ENCODE peak calls at places on chromosomes 2 and 18, in five cellular contexts. K is gastrocnemius medialis, V is spleen, Y is IMR-90, W is body of pancreas. X is an unnamed sample.

GRCh38 chr18:64436111-64436510 is 287.2 kb upstream of the LINC00305 start:
- DNase-seq in V (no peak), W (no peak), K (no peak), Y (no peak), X (no peak)

GRCh38 chr18:58787750-58788149 is 76.9 kb upstream of the ZNF532 start:
- DNase-seq in Y (no peak), W (no peak), K (no peak), V (no peak), X (no peak)

GRCh38 chr2:70959851-70960832 is 18.3 kb upstream of the ANKRD53 start:
- DNase-seq in V (peak; percentile 58), Y (no peak), K (no peak), W (peak; percentile 0), X (peak; percentile 20)

GRCh38 chr2:28488858-28489575 is 6.8 kb upstream of the PLB1 start:
- DNase-seq in K (no peak), W (no peak), V (no peak), Y (no peak), X (no peak)

GRCh38 chr18:13568443-13569392 is 157.6 kb downstream of the FAM210A start:
- DNase-seq in V (no peak), K (no peak), Y (no peak), W (no peak), X (no peak)

GRCh38 chr2:151343073-151343472 is 14.3 kb upstream of the TNFAIP6 start:
- DNase-seq in W (no peak), Y (no peak), V (no peak), K (no peak), X (no peak)

GRCh38 chr2:120914839-120915521 is 179.3 kb downstream of the GLI2 start:
- DNase-seq in W (peak; percentile 72), K (peak; percentile 88), V (no peak), Y (peak; percentile 94), X (peak; percentile 48)

GRCh38 chr18:24786027-24786426 is 325.6 kb downstream of the HRH4 start:
- DNase-seq in K (no peak), W (no peak), V (no peak), Y (no peak), X (no peak)

GRCh38 chr2:12982149-12982584 is 265.4 kb downstream of the TRIB2 start:
- DNase-seq in V (no peak), W (no peak), K (no peak), Y (peak; percentile 61), X (no peak)

GRCh38 chr2:56333812-56334485 is 150.2 kb downstream of the CCDC85A start:
- DNase-seq in K (no peak), W (no peak), V (no peak), Y (no peak), X (no peak)

GRCh38 chr2:236129935-236130334 is 38.3 kb downstream of the GBX2 start:
- DNase-seq in Y (no peak), K (no peak), W (no peak), V (no peak), X (no peak)

GRCh38 chr2:207813221-207813916 is 43.7 kb upstream of the FZD5 start:
- DNase-seq in K (no peak), V (no peak), Y (no peak), W (no peak), X (no peak)

GRCh38 chr18:46332286-46332801 is 228.2 kb downstream of the HAUS1 start:
- DNase-seq in K (no peak), Y (no peak), V (peak; percentile 52), W (no peak), X (no peak)

GRCh38 chr2:20618468-20618885 is 32.4 kb downstream of the HS1BP3 start:
- DNase-seq in V (no peak), K (peak; percentile 66), Y (no peak), W (no peak), X (peak; percentile 25)

GRCh38 chr2:20617081-20617575 is 33.8 kb downstream of the HS1BP3 start:
- DNase-seq in K (peak; percentile 72), Y (no peak), W (peak; percentile 47), V (peak; percentile 79), X (peak; percentile 67)

GRCh38 chr2:20618886-20619521 is 31.9 kb downstream of the HS1BP3 start:
- DNase-seq in W (no peak), K (no peak), V (peak; percentile 73), Y (no peak), X (peak; percentile 24)

GRCh38 chr2:20616341-20616871 is 34.5 kb downstream of the HS1BP3 start:
- DNase-seq in V (peak; percentile 53), W (no peak), K (no peak), Y (no peak), X (peak; percentile 18)

GRCh38 chr2:20617892-20618467 is 32.9 kb downstream of the HS1BP3 start:
- DNase-seq in K (peak; percentile 98), V (peak; percentile 90), Y (peak; percentile 100), W (peak; percentile 97), X (peak; percentile 98)
- TF ChIP-seq POLR2A in K (peak; percentile 50), V (no peak), Y (peak; percentile 74), W (peak; percentile 51), X (no peak)

DNA sequence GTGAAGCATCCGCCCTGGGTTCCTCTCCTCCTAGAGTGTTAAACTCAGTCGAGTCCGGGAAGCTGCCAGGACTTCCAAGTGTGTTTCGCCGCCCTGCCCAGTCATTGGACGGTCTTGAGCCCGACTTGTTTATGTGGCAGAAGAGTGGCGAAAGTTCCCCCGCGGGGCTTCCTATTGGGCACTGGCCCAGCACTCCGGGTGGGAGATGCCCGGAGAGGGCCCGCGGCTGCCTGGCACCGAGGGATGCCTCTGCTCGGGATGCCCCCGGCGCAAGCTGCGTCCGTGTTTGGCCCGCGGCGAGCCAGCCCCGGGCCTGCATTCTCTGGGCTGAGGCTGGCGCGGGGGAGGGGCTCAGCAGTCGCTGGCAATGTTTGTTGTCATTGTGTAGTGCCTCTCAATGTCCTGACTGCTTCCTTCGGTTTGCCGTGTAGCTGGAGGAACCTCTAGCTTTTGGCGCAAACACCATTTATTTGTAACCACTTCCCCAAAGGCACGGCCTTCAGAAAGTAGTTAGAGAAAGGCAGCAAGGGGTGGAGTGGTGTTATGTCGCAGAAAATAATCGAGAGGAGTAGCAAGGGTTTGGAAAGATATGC is 1.2 kb downstream of the CYBRD1 start:
- DNase-seq in W (peak; percentile 61), K (peak; percentile 56), Y (peak; percentile 76), V (peak; percentile 87), X (peak; percentile 63)
- TF ChIP-seq POLR2A in W (no peak), K (no peak), Y (no peak), V (no peak), X (no peak)

GRCh38 chr2:10785260-10785659 is 27.3 kb downstream of the PDIA6 start:
- DNase-seq in K (no peak), Y (no peak), W (no peak), V (no peak), X (no peak)

GRCh38 chr2:10783421-10783820 is 29.2 kb downstream of the PDIA6 start:
- DNase-seq in Y (no peak), K (no peak), W (no peak), V (no peak), X (no peak)

GRCh38 chr2:10787176-10787968 is 25.2 kb downstream of the PDIA6 start:
- DNase-seq in V (peak; percentile 70), W (no peak), Y (no peak), K (no peak), X (no peak)

GRCh38 chr2:10786240-10786982 is 26.2 kb downstream of the PDIA6 start:
- DNase-seq in W (no peak), K (no peak), Y (no peak), V (no peak), X (no peak)

DNA sequence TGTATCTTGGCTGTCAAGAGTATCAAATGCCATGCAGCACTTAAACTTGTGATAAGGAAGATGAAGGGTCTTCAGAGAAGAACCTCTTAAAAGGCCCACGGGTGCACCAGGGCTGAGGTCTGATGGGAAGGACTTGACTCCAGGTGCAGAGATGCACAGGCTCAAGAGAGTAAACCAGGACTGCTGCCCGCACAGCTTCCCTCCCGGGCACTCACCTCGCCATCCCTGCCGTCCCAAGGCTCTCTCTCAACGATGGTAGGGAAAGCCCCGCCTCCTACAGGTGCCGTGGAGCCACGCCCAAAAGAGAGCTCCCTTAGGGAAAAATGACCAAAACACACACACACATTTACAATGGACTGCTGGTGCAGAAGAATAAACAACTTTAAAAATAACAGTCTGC is 27.9 kb downstream of the PDIA6 start:
- DNase-seq in W (no peak), K (no peak), V (no peak), Y (no peak), X (no peak)
- TF ChIP-seq POLR2A in W (no peak), K (no peak), V (no peak), Y (no peak), X (no peak)

GRCh38 chr2:206086683-206087350 is 843 bp upstream of the INO80D start:
- DNase-seq in V (no peak), W (no peak), K (no peak), Y (no peak), X (no peak)

GRCh38 chr2:206085742-206086445 is at the start of gene INO80D:
- DNase-seq in K (peak; percentile 59), Y (peak; percentile 86), W (peak; percentile 87), V (peak; percentile 93), X (peak; percentile 80)

GRCh38 chr2:206084468-206084869 is 1.5 kb downstream of the INO80D start:
- DNase-seq in V (peak; percentile 78), K (peak; percentile 69), Y (peak; percentile 82), W (peak; percentile 55), X (peak; percentile 36)

GRCh38 chr2:206083602-206084467 is 2.1 kb downstream of the INO80D start:
- DNase-seq in K (no peak), W (peak; percentile 16), V (no peak), Y (no peak), X (peak; percentile 34)

DNA sequence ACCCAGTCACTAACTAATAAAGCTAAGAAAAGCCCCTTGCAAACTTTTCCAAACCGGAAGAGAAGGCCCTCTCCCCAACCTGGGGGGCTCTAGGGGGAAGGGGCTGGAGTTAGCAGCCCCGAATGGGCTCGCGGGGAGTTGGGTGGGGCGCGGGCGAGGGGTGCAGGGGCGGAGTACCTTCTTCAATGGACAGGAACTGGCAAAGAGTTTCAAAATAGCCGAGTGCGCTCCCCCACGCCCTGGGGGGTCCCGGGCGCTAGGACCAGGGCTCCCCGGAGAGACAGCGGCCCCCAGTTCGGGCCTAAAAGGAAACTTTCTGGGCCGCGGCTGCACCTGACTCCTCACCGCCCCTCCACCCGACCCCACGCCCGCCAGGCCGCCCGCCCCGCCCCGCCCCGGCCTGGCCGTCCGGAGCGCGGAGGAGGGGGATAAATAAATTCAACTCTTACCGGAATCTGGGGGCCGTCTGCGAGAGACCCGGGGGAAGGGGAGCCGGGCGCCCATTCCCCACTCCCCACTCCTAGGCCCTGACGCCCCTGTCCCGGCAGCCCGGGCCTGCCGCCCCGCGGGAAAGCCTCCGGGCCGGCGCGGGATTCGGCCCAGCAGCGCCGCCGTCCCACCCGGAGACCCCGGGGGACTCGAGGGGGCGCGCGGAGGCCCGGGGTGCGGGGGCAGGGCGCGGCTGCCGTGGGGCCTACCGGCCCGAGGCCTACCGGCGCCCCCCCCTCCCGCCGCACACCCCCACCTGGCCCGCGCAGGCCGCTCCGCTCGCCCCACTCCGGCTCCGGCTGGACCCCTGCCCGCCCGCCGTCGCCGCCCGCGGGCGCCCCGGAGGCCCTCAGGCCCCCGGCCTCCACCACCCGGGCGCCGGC is 868 bp downstream of the INO80D start:
- DNase-seq in V (peak; percentile 89), K (peak; percentile 5), Y (no peak), W (peak; percentile 29), X (peak; percentile 45)
- TF ChIP-seq POLR2A in V (no peak), K (no peak), Y (no peak), W (no peak), X (no peak)

DNA sequence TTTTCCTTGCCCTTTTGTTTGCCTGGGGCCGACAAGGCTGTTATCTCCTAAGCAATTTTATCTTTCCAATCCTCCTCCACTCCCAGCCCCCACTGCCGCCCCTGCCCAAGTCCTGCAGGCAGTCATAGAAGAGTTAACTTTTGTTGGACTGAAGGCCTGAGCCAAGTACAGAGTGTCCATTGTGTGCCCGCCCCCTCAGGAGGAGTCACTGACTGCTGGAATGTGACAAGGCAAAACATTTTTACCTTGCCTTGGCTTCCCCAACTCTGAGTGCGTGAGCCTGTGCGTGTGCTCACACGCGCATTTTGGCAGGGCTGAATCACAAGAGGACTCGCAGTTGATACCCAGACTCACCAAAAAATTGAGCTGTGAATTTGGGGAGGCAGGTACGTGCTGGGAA is 16.2 kb downstream of the SETBP1 start:
- DNase-seq in K (peak; percentile 36), Y (no peak), V (no peak), W (peak; percentile 64), X (peak; percentile 52)
- TF ChIP-seq POLR2A in K (no peak), Y (no peak), V (no peak), W (no peak), X (no peak)

X was measured in stomach.